ENCODE peak calls at places on chromosomes 2 and 18, in ten cellular contexts. Z is H4; F is A549; O is NCI-H1436; Q is mesothelial cell of epicardium; I is activated CD4-positive, alpha-beta T cell treated with anti-CD3 and anti-CD28 coated beads, Interleukin-2, amount 10 ng/mL, durations not matched to agents 7 days and 5 days; T is H7; B is RPMI7951; R is PC-3; W is endothelial cell. Y is an unnamed sample.

GRCh38 chr2:42141687-42142475 is 27.3 kb upstream of the EML4 start:
- DNase-seq in Q (no peak), W (no peak), B (peak), Z (peak), O (peak), T (peak), I (no peak), F (peak), R (peak), Y (peak)

GRCh38 chr2:216687646-216688045 is 7.7 kb downstream of the IGFBP5 start:
- DNase-seq in O (no peak), R (no peak), B (no peak), Z (no peak), I (no peak), T (peak), W (peak), F (peak), Q (no peak), Y (no peak)

GRCh38 chr2:74849228-74849892 is 15.4 kb downstream of the HK2 start:
- DNase-seq in Z (no peak), Q (no peak), T (peak), O (no peak), R (peak), W (no peak), I (peak), F (no peak), B (peak), Y (no peak)

GRCh38 chr2:121197369-121198091 is 87.5 kb downstream of the TFCP2L1 start:
- DNase-seq in I (no peak), R (peak), Q (no peak), W (no peak), T (no peak), F (no peak), B (peak), Z (peak), O (no peak), Y (no peak)

GRCh38 chr18:77032121-77032758 is 100.3 kb downstream of the MBP start:
- DNase-seq in I (no peak), R (no peak), B (peak), Q (no peak), Z (no peak), T (no peak), W (no peak), F (no peak), O (no peak), Y (no peak)

GRCh38 chr2:67572721-67573485 is 175.8 kb downstream of the ETAA1 start:
- DNase-seq in F (no peak), B (peak), I (no peak), O (no peak), Q (no peak), W (no peak), T (no peak), Z (no peak), R (peak), Y (no peak)

GRCh38 chr2:38095996-38096861 is 20.3 kb upstream of the CYP1B1 start:
- DNase-seq in W (no peak), Z (peak), Q (peak), O (no peak), R (peak), B (peak), I (peak), F (no peak), T (no peak), Y (no peak)

GRCh38 chr2:70243804-70244584 is 4.4 kb downstream of the TIA1 start:
- DNase-seq in Q (no peak), T (no peak), R (no peak), I (no peak), F (no peak), W (no peak), Z (no peak), B (no peak), O (no peak), Y (no peak)

GRCh38 chr18:48975221-48975816 is 24.6 kb upstream of the SMAD7 start:
- DNase-seq in T (peak), Q (no peak), W (no peak), I (no peak), Z (no peak), O (no peak), B (no peak), F (no peak), R (no peak), Y (no peak)

GRCh38 chr2:10957396-10957795 is 45.7 kb downstream of the KCNF1 start:
- DNase-seq in F (no peak), Q (no peak), I (no peak), T (no peak), O (no peak), B (no peak), W (no peak), R (no peak), Z (no peak), Y (no peak)

GRCh38 chr2:217927601-217928323 is 75.0 kb downstream of the TNS1 start:
- DNase-seq in Z (no peak), Q (no peak), W (no peak), I (no peak), R (no peak), F (no peak), B (no peak), O (no peak), T (no peak), Y (no peak)

Y was measured in NCI-H1105 treated with DMSO at 0.1 percent for 48 hours.